ENCODE peak calls at places on chromosomes 2 and 18, in eight cellular contexts. One of them, this sample, is unnamed.

GRCh38 chr2:11416191-11416590 is 49.8 kb downstream of the E2F6 start:
- DNase-seq in left ventricle myocardium inferior: no peak
- DNase-seq in right lobe of liver: no peak
- DNase-seq in A549: no peak
- DNase-seq in keratinocyte: no peak
- DNase-seq in uterus: no peak
- DNase-seq in ovary: no peak
- DNase-seq in PC-9: no peak
- DNase-seq in this sample: no peak

GRCh38 chr18:10286580-10287150 is 167.8 kb upstream of the APCDD1 start:
- DNase-seq in ovary: no peak
- DNase-seq in A549: no peak
- DNase-seq in uterus: no peak
- DNase-seq in left ventricle myocardium inferior: no peak
- DNase-seq in PC-9: no peak
- DNase-seq in keratinocyte: no peak
- DNase-seq in right lobe of liver: no peak
- DNase-seq in this sample: no peak

GRCh38 chr2:95300391-95300938 is 3.3 kb downstream of the KCNIP3 start:
- DNase-seq in left ventricle myocardium inferior: no peak
- DNase-seq in right lobe of liver: no peak
- DNase-seq in ovary: no peak
- DNase-seq in uterus: no peak
- DNase-seq in keratinocyte: no peak
- DNase-seq in PC-9: peak
- DNase-seq in A549: no peak
- DNase-seq in this sample: no peak

GRCh38 chr2:230762317-230762896 is 49.8 kb downstream of the CAB39 start:
- DNase-seq in A549: peak
- DNase-seq in uterus: no peak
- DNase-seq in keratinocyte: no peak
- DNase-seq in right lobe of liver: no peak
- DNase-seq in ovary: no peak
- DNase-seq in PC-9: no peak
- DNase-seq in left ventricle myocardium inferior: no peak
- DNase-seq in this sample: no peak

GRCh38 chr2:135874966-135875365 is 1.3 kb downstream of the MCM6 start:
- DNase-seq in PC-9: no peak
- DNase-seq in left ventricle myocardium inferior: no peak
- DNase-seq in ovary: no peak
- DNase-seq in A549: no peak
- DNase-seq in right lobe of liver: no peak
- DNase-seq in keratinocyte: no peak
- DNase-seq in uterus: no peak
- DNase-seq in this sample: no peak

GRCh38 chr2:180823546-180824141 is 156.8 kb upstream of the UBE2E3 start:
- DNase-seq in uterus: no peak
- DNase-seq in PC-9: no peak
- DNase-seq in A549: no peak
- DNase-seq in right lobe of liver: no peak
- DNase-seq in left ventricle myocardium inferior: no peak
- DNase-seq in keratinocyte: no peak
- DNase-seq in ovary: no peak
- DNase-seq in this sample: no peak

GRCh38 chr2:234292205-234292954 is 204.5 kb downstream of the ARL4C start:
- DNase-seq in PC-9: no peak
- DNase-seq in right lobe of liver: no peak
- DNase-seq in uterus: no peak
- DNase-seq in A549: no peak
- DNase-seq in left ventricle myocardium inferior: no peak
- DNase-seq in ovary: no peak
- DNase-seq in keratinocyte: no peak
- DNase-seq in this sample: no peak

GRCh38 chr18:28112056-28112470 is 64.9 kb downstream of the CDH2 start:
- DNase-seq in right lobe of liver: no peak
- DNase-seq in keratinocyte: no peak
- DNase-seq in ovary: no peak
- DNase-seq in left ventricle myocardium inferior: no peak
- DNase-seq in PC-9: no peak
- DNase-seq in A549: peak
- DNase-seq in uterus: no peak
- DNase-seq in this sample: peak

GRCh38 chr2:28709101-28709500 is 42.5 kb upstream of the PPP1CB start:
- DNase-seq in PC-9: peak
- DNase-seq in A549: peak
- DNase-seq in ovary: no peak
- DNase-seq in uterus: no peak
- DNase-seq in left ventricle myocardium inferior: no peak
- DNase-seq in keratinocyte: no peak
- DNase-seq in right lobe of liver: peak
- DNase-seq in this sample: no peak

GRCh38 chr2:236642584-236643291 is 73.1 kb downstream of the ACKR3 start:
- DNase-seq in keratinocyte: peak
- DNase-seq in uterus: peak
- DNase-seq in right lobe of liver: peak
- DNase-seq in PC-9: peak
- DNase-seq in ovary: peak
- DNase-seq in A549: peak
- DNase-seq in left ventricle myocardium inferior: peak
- DNase-seq in this sample: peak

GRCh38 chr2:172102159-172102857 is 392 bp downstream of the DLX2 start:
- DNase-seq in left ventricle myocardium inferior: no peak
- DNase-seq in A549: no peak
- DNase-seq in right lobe of liver: no peak
- DNase-seq in ovary: peak
- DNase-seq in PC-9: no peak
- DNase-seq in keratinocyte: no peak
- DNase-seq in uterus: no peak
- DNase-seq in this sample: no peak

DNA sequence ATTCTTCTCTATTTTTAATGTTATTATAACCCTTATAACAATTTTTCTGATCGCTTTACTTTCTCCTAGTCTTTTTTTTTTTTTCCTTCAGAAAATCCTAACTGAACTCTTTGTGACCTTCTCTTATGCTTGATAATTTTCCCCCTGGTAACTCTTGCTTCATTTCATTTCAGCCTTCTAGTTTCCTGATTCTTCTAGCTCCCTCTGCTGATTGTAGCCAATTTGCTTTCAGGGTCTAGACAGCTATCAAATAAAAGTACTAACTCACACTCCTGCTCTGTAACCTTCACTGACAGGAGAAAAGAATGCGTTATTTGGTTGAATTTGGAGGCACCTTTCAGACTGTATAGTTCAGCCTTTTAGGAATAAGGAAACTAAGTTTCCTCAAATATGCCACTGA is 99.5 kb downstream of the RBM43 start:
- DNase-seq in A549: no peak
- DNase-seq in left ventricle myocardium inferior: no peak
- DNase-seq in PC-9: no peak
- DNase-seq in uterus: no peak
- DNase-seq in ovary: no peak
- DNase-seq in keratinocyte: no peak
- DNase-seq in right lobe of liver: no peak
- DNase-seq in this sample: no peak
- TF ChIP-seq CTCF in A549: peak
- TF ChIP-seq CTCF in left ventricle myocardium inferior: no peak
- TF ChIP-seq CTCF in PC-9: peak
- TF ChIP-seq CTCF in uterus: no peak
- TF ChIP-seq CTCF in ovary: no peak
- TF ChIP-seq CTCF in keratinocyte: no peak
- TF ChIP-seq CTCF in right lobe of liver: peak
- TF ChIP-seq CTCF in this sample: peak

GRCh38 chr2:204108301-204108700 is 171.7 kb downstream of the ICOS start:
- DNase-seq in uterus: peak
- DNase-seq in PC-9: no peak
- DNase-seq in left ventricle myocardium inferior: no peak
- DNase-seq in ovary: no peak
- DNase-seq in keratinocyte: no peak
- DNase-seq in right lobe of liver: no peak
- DNase-seq in A549: peak
- DNase-seq in this sample: peak

GRCh38 chr2:204114294-204114693 is 177.7 kb downstream of the ICOS start:
- DNase-seq in right lobe of liver: no peak
- DNase-seq in left ventricle myocardium inferior: no peak
- DNase-seq in A549: no peak
- DNase-seq in PC-9: no peak
- DNase-seq in ovary: no peak
- DNase-seq in uterus: no peak
- DNase-seq in keratinocyte: no peak
- DNase-seq in this sample: no peak

GRCh38 chr2:204110250-204111183 is 174.0 kb downstream of the ICOS start:
- DNase-seq in A549: no peak
- DNase-seq in uterus: no peak
- DNase-seq in left ventricle myocardium inferior: no peak
- DNase-seq in ovary: peak
- DNase-seq in right lobe of liver: no peak
- DNase-seq in keratinocyte: no peak
- DNase-seq in PC-9: no peak
- DNase-seq in this sample: no peak

GRCh38 chr2:204108874-204109295 is 172.3 kb downstream of the ICOS start:
- DNase-seq in PC-9: no peak
- DNase-seq in keratinocyte: no peak
- DNase-seq in left ventricle myocardium inferior: no peak
- DNase-seq in right lobe of liver: no peak
- DNase-seq in uterus: no peak
- DNase-seq in ovary: no peak
- DNase-seq in A549: no peak
- DNase-seq in this sample: no peak

DNA sequence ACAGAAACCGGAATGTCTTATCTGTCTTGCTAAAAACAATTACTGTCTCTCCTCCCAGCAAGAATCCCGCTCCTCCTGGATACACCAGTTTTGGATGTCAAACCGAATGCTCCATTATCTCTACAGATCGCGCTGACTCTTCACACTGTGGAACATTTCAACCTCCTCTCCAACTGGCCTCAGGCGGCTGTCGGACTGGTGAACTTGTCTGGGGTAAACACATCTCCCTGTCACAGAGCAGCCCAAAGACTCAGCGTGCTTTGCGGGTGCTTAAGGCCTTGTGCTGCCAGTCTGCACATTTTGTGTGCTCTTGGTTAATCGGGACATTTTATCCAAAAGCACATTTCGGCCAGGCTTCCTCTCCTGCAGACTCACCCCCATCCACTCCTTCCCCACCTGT is 173.1 kb downstream of the ICOS start:
- DNase-seq in right lobe of liver: no peak
- DNase-seq in A549: no peak
- DNase-seq in PC-9: no peak
- DNase-seq in ovary: no peak
- DNase-seq in keratinocyte: no peak
- DNase-seq in uterus: peak
- DNase-seq in left ventricle myocardium inferior: no peak
- DNase-seq in this sample: no peak
- H3K27ac ChIP-seq in right lobe of liver: no peak
- H3K27ac ChIP-seq in A549: no peak
- H3K27ac ChIP-seq in PC-9: no peak
- H3K27ac ChIP-seq in ovary: no peak
- H3K27ac ChIP-seq in keratinocyte: no peak
- H3K27ac ChIP-seq in uterus: peak
- H3K27ac ChIP-seq in left ventricle myocardium inferior: peak
- H3K27ac ChIP-seq in this sample: no peak

DNA sequence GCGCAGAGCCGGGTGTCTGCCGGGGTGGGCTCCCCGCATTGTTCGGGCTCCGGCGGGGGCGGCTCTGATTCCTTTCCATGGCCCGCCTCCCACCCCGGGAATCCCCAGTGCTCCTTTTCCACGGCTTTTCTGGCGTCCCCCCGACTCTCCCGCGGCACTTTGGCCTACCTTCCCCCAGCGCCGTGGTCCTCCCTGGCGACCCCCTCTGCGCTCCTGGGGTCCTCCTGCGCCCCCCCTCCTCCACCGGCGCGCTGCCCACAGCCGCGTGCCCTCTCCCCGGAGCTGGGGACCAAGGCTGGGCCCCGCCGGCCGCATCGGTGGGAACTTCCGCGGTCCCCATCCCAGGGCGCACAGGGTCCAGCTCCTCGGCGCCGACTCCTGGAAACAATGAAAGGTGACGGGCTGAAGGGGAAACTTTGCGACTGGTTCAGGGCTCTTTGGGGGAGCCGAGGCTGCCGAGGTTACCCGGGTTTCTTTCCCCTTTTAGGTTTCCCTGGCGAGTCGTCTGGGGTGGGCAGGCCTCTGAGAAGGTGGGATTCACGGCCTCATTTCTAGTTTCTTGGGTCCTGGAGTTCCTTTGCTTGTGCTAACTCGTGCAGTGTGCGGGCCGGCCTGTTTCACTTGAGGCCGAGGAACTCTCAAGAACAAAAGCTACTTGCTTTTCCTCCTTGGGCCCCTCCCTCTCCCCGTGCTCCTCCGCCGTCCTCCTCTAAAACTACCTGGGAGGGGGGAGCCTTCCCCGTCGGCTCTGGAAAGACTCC is 2.2 kb downstream of the TGIF1 start:
- DNase-seq in keratinocyte: no peak
- DNase-seq in right lobe of liver: peak
- DNase-seq in left ventricle myocardium inferior: peak
- DNase-seq in PC-9: no peak
- DNase-seq in uterus: peak
- DNase-seq in ovary: peak
- DNase-seq in A549: peak
- DNase-seq in this sample: no peak
- TF ChIP-seq CTCF in keratinocyte: no peak
- TF ChIP-seq CTCF in right lobe of liver: no peak
- TF ChIP-seq CTCF in left ventricle myocardium inferior: no peak
- TF ChIP-seq CTCF in PC-9: no peak
- TF ChIP-seq CTCF in uterus: no peak
- TF ChIP-seq CTCF in ovary: no peak
- TF ChIP-seq CTCF in A549: no peak
- TF ChIP-seq CTCF in this sample: no peak

GRCh38 chr2:167187910-167188595 is 299.8 kb downstream of the XIRP2 start:
- DNase-seq in A549: no peak
- DNase-seq in PC-9: no peak
- DNase-seq in left ventricle myocardium inferior: no peak
- DNase-seq in uterus: no peak
- DNase-seq in right lobe of liver: no peak
- DNase-seq in ovary: no peak
- DNase-seq in keratinocyte: no peak
- DNase-seq in this sample: no peak
- H3K27ac ChIP-seq in A549: no peak
- H3K27ac ChIP-seq in PC-9: no peak
- H3K27ac ChIP-seq in left ventricle myocardium inferior: peak
- H3K27ac ChIP-seq in uterus: no peak
- H3K27ac ChIP-seq in right lobe of liver: no peak
- H3K27ac ChIP-seq in ovary: no peak
- H3K27ac ChIP-seq in keratinocyte: no peak
- H3K27ac ChIP-seq in this sample: no peak

DNA sequence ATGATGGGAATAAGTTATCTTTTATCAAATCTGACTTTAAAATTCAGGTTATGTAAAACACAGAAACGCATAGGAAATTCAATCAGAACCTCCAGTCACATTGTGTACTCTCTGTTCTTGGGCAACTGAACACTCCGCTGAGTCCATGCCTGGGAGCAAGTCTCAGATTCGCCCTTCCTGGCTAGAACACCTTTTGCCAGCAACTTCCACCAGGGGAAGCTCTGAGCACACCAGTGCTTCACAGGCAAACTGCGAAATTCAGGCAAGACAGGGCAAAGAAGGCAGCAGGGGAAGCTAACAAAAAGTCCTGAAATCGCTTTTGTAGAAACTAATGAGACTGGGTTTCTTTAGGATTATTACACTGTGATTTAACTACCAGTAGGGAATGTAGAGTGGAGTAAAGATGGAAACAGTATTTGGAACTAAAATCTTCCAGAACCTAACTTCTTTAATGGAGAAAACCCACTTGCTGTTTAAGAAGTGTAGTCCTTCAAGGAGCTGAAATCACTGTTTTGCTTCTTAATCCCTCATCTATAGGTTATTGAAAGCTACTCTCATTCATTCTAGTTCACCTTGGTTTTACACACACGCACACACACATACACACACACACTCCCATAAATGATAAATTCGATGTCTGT is 214.3 kb downstream of the TMEM182 start:
- DNase-seq in right lobe of liver: no peak
- DNase-seq in ovary: no peak
- DNase-seq in A549: peak
- DNase-seq in uterus: no peak
- DNase-seq in PC-9: no peak
- DNase-seq in keratinocyte: peak
- DNase-seq in left ventricle myocardium inferior: no peak
- DNase-seq in this sample: peak
- TF ChIP-seq CTCF in right lobe of liver: no peak
- TF ChIP-seq CTCF in ovary: no peak
- TF ChIP-seq CTCF in A549: peak
- TF ChIP-seq CTCF in uterus: no peak
- TF ChIP-seq CTCF in PC-9: peak
- TF ChIP-seq CTCF in keratinocyte: peak
- TF ChIP-seq CTCF in left ventricle myocardium inferior: peak
- TF ChIP-seq CTCF in this sample: peak